ENCODE peak calls at places on chromosomes 6 and 20, in seven cellular contexts. M is NCI-H1417; E is HL-60; L is psoas muscle; F is activated naive CD8-positive, alpha-beta T cell treated with anti-CD3 and anti-CD28 coated beads, Interleukin-2, amount 50 U/mL, for 24 hours; B is hypothalamus; U is activated CD4-positive, alpha-beta T cell treated with anti-CD3 and anti-CD28 coated beads for 4 hours. Y is an unnamed sample.

GRCh38 chr6:131216277-131216676 is 81.0 kb downstream of the AKAP7 start:
- DNase-seq in M (no peak), B (no peak), F (no peak), U (no peak), E (no peak), L (no peak), Y (no peak)

GRCh38 chr20:19285424-19285823 is 73.0 kb downstream of the SLC24A3 start:
- DNase-seq in F (no peak), B (no peak), L (no peak), E (no peak), M (no peak), U (no peak), Y (no peak)

GRCh38 chr6:42819803-42820508 is 38.1 kb downstream of the BICRAL start:
- DNase-seq in U (no peak), B (no peak), M (peak; percentile 35), E (no peak), F (no peak), L (no peak), Y (no peak)

GRCh38 chr20:32886652-32887051 is 27.9 kb downstream of the EFCAB8 start:
- DNase-seq in E (no peak), L (no peak), U (no peak), M (no peak), F (no peak), B (no peak), Y (no peak)

GRCh38 chr6:160692369-160692959 is 9.6 kb upstream of the PLG start:
- DNase-seq in U (no peak), B (no peak), F (no peak), M (no peak), E (peak; percentile 1), L (no peak), Y (no peak)

GRCh38 chr6:89950879-89951391 is 56.7 kb downstream of the GJA10 start:
- DNase-seq in U (no peak), F (no peak), L (no peak), E (no peak), M (no peak), B (no peak), Y (peak; percentile 83)

GRCh38 chr6:43947860-43948259 is 177.8 kb downstream of the VEGFA start:
- DNase-seq in L (no peak), E (no peak), B (no peak), F (no peak), M (no peak), U (no peak), Y (no peak)

GRCh38 chr6:16725145-16725864 is 36.0 kb downstream of the ATXN1 start:
- DNase-seq in M (no peak), B (no peak), U (no peak), F (no peak), E (no peak), L (no peak), Y (no peak)

GRCh38 chr20:47201074-47201730 is 155.3 kb downstream of the ZMYND8 start:
- DNase-seq in U (no peak), B (no peak), L (peak; percentile 16), E (no peak), M (no peak), F (no peak), Y (no peak)

GRCh38 chr20:11716239-11716944 is 201.3 kb upstream of the BTBD3 start:
- DNase-seq in M (no peak), B (no peak), E (no peak), F (no peak), L (no peak), U (no peak), Y (peak; percentile 10)

GRCh38 chr6:2259002-2259494 is 13.6 kb upstream of the GMDS start:
- DNase-seq in F (no peak), E (no peak), M (no peak), B (no peak), U (no peak), L (no peak), Y (no peak)

GRCh38 chr6:108074057-108074358 is 533 bp downstream of the OSTM1 start:
- DNase-seq in M (no peak), E (no peak), F (no peak), B (no peak), U (no peak), L (no peak), Y (no peak)

GRCh38 chr6:20583447-20583806 is 49.2 kb downstream of the CDKAL1 start:
- DNase-seq in U (no peak), F (no peak), B (no peak), L (no peak), M (peak; percentile 23), E (no peak), Y (no peak)

GRCh38 chr6:170081556-170081955 is 209.3 kb downstream of the DLL1 start:
- DNase-seq in U (no peak), L (no peak), E (no peak), B (no peak), F (no peak), M (no peak), Y (no peak)

GRCh38 chr6:137233561-137234504 is 14.6 kb upstream of the IFNGR1 start:
- DNase-seq in F (no peak), B (no peak), U (no peak), L (peak; percentile 67), M (no peak), E (peak; percentile 82), Y (peak; percentile 65)

GRCh38 chr6:149244105-149244504 is 73.4 kb upstream of the TAB2 start:
- DNase-seq in U (no peak), L (no peak), F (no peak), E (no peak), M (no peak), B (no peak), Y (no peak)